ENCODE peak calls at places on chromosome 7, in four cellular contexts. N is iris pigment epithelial cell, T is iPS-NIHi11, D is NCI-H69. L is an unnamed sample.

GRCh38 chr7:150716368-150716767 is at the start of gene GIMAP1:
- DNase-seq in N (no peak), T (no peak), D (no peak), L (no peak)

GRCh38 chr7:38178695-38179344 is 775 bp downstream of the STARD3NL start:
- DNase-seq in N (peak; percentile 56), T (no peak), D (no peak), L (peak; percentile 12)

GRCh38 chr7:117008849-117009531 is 55.7 kb downstream of the ST7 start:
- DNase-seq in T (no peak), D (no peak), N (peak; percentile 90), L (no peak)

GRCh38 chr7:2970907-2971306 is 72.8 kb downstream of the CARD11 start:
- DNase-seq in N (no peak), D (no peak), T (no peak), L (no peak)

GRCh38 chr7:133934262-133934973 is 192.7 kb upstream of the LRGUK start:
- DNase-seq in T (no peak), D (peak; percentile 93), N (no peak), L (no peak)

GRCh38 chr7:151780626-151781025 is 96.3 kb downstream of the PRKAG2 start:
- DNase-seq in D (no peak), T (no peak), N (no peak), L (no peak)

GRCh38 chr7:74429153-74429747 is 24.5 kb upstream of the GTF2IRD1 start:
- DNase-seq in T (peak; percentile 62), D (no peak), N (peak; percentile 83), L (no peak)

GRCh38 chr7:10875081-10875480 is 98.6 kb upstream of the PHF14 start:
- DNase-seq in D (no peak), N (no peak), T (no peak), L (no peak)

GRCh38 chr7:45001826-45002225 is 1.8 kb downstream of the CCM2 start:
- DNase-seq in N (no peak), D (no peak), T (no peak), L (no peak)